ENCODE peak calls at places on chromosome 22, in five cellular contexts. One of them, this sample, is unnamed.

GRCh38 chr22:17131686-17132085 is 10.5 kb upstream of the TMEM121B start:
- DNase-seq in prostate gland: no peak
- DNase-seq in GM12878: no peak
- DNase-seq in endothelial cell of umbilical vein: no peak
- DNase-seq in breast epithelium: no peak
- DNase-seq in this sample: peak

GRCh38 chr22:39374191-39374590 is 24.4 kb downstream of the SYNGR1 start:
- DNase-seq in prostate gland: no peak
- DNase-seq in GM12878: no peak
- DNase-seq in endothelial cell of umbilical vein: no peak
- DNase-seq in breast epithelium: no peak
- DNase-seq in this sample: no peak

GRCh38 chr22:50630376-50630775 is 2.4 kb upstream of the ARSA start:
- DNase-seq in prostate gland: no peak
- DNase-seq in GM12878: no peak
- DNase-seq in endothelial cell of umbilical vein: no peak
- DNase-seq in breast epithelium: peak
- DNase-seq in this sample: peak

GRCh38 chr22:38724926-38725571 is 19.3 kb downstream of the GTPBP1 start:
- DNase-seq in prostate gland: no peak
- DNase-seq in GM12878: no peak
- DNase-seq in endothelial cell of umbilical vein: peak
- DNase-seq in breast epithelium: peak
- DNase-seq in this sample: no peak

GRCh38 chr22:27151407-27151806 is 494.0 kb downstream of the MIAT start:
- DNase-seq in prostate gland: no peak
- DNase-seq in GM12878: no peak
- DNase-seq in endothelial cell of umbilical vein: peak
- DNase-seq in breast epithelium: no peak
- DNase-seq in this sample: no peak

GRCh38 chr22:27525711-27526110 is 275.8 kb downstream of the MN1 start:
- DNase-seq in prostate gland: no peak
- DNase-seq in GM12878: no peak
- DNase-seq in endothelial cell of umbilical vein: no peak
- DNase-seq in breast epithelium: no peak
- DNase-seq in this sample: no peak

GRCh38 chr22:32361257-32361656 is 3.6 kb downstream of the RFPL3 start:
- DNase-seq in prostate gland: no peak
- DNase-seq in GM12878: no peak
- DNase-seq in endothelial cell of umbilical vein: no peak
- DNase-seq in breast epithelium: no peak
- DNase-seq in this sample: no peak

GRCh38 chr22:16917144-16918003 is 90.6 kb downstream of the GAB4 start:
- DNase-seq in prostate gland: peak
- DNase-seq in GM12878: peak
- DNase-seq in endothelial cell of umbilical vein: peak
- DNase-seq in breast epithelium: peak
- DNase-seq in this sample: peak

GRCh38 chr22:41848468-41848867 is 15.6 kb downstream of the SREBF2 start:
- DNase-seq in prostate gland: no peak
- DNase-seq in GM12878: no peak
- DNase-seq in endothelial cell of umbilical vein: no peak
- DNase-seq in breast epithelium: no peak
- DNase-seq in this sample: no peak

GRCh38 chr22:28375761-28376534 is 303.7 kb downstream of the TTC28 start:
- DNase-seq in prostate gland: no peak
- DNase-seq in GM12878: no peak
- DNase-seq in endothelial cell of umbilical vein: no peak
- DNase-seq in breast epithelium: no peak
- DNase-seq in this sample: no peak

GRCh38 chr22:20062766-20063083 is 17.3 kb upstream of the DGCR8 start:
- DNase-seq in prostate gland: no peak
- DNase-seq in GM12878: no peak
- DNase-seq in endothelial cell of umbilical vein: no peak
- DNase-seq in breast epithelium: no peak
- DNase-seq in this sample: no peak

GRCh38 chr22:33401291-33401690 is 343.1 kb upstream of the SYN3 start:
- DNase-seq in prostate gland: no peak
- DNase-seq in GM12878: no peak
- DNase-seq in endothelial cell of umbilical vein: no peak
- DNase-seq in breast epithelium: no peak
- DNase-seq in this sample: no peak

GRCh38 chr22:40396882-40397281 is 26.5 kb downstream of the SGSM3 start:
- DNase-seq in prostate gland: peak
- DNase-seq in GM12878: no peak
- DNase-seq in endothelial cell of umbilical vein: peak
- DNase-seq in breast epithelium: peak
- DNase-seq in this sample: no peak

GRCh38 chr22:17726561-17727243 is 47.6 kb downstream of the BID start:
- DNase-seq in prostate gland: no peak
- DNase-seq in GM12878: no peak
- DNase-seq in endothelial cell of umbilical vein: no peak
- DNase-seq in breast epithelium: no peak
- DNase-seq in this sample: no peak

GRCh38 chr22:20616451-20617043 is 109.1 kb downstream of the MED15 start:
- DNase-seq in prostate gland: no peak
- DNase-seq in GM12878: no peak
- DNase-seq in endothelial cell of umbilical vein: no peak
- DNase-seq in breast epithelium: no peak
- DNase-seq in this sample: no peak

GRCh38 chr22:22802346-22802970 is 85.2 kb upstream of the IGLL5 start:
- DNase-seq in prostate gland: no peak
- DNase-seq in GM12878: no peak
- DNase-seq in endothelial cell of umbilical vein: no peak
- DNase-seq in breast epithelium: no peak
- DNase-seq in this sample: no peak

GRCh38 chr22:20424937-20425587 is 12.6 kb downstream of the SCARF2 start:
- DNase-seq in prostate gland: no peak
- DNase-seq in GM12878: no peak
- DNase-seq in endothelial cell of umbilical vein: no peak
- DNase-seq in breast epithelium: no peak
- DNase-seq in this sample: no peak

GRCh38 chr22:24148586-24148985 is 32.7 kb upstream of the SUSD2 start:
- DNase-seq in prostate gland: no peak
- DNase-seq in GM12878: no peak
- DNase-seq in endothelial cell of umbilical vein: no peak
- DNase-seq in breast epithelium: no peak
- DNase-seq in this sample: no peak
- H3K27ac ChIP-seq in prostate gland: peak
- H3K27ac ChIP-seq in GM12878: no peak
- H3K27ac ChIP-seq in endothelial cell of umbilical vein: no peak
- H3K27ac ChIP-seq in breast epithelium: peak
- H3K27ac ChIP-seq in this sample: no peak

GRCh38 chr22:49301398-49302149 is 526.1 kb downstream of the BRD1 start:
- DNase-seq in prostate gland: no peak
- DNase-seq in GM12878: no peak
- DNase-seq in endothelial cell of umbilical vein: no peak
- DNase-seq in breast epithelium: peak
- DNase-seq in this sample: peak
- TF ChIP-seq POLR2AphosphoS5 in prostate gland: no peak
- TF ChIP-seq POLR2AphosphoS5 in GM12878: no peak
- TF ChIP-seq POLR2AphosphoS5 in endothelial cell of umbilical vein: no peak
- TF ChIP-seq POLR2AphosphoS5 in breast epithelium: no peak
- TF ChIP-seq POLR2AphosphoS5 in this sample: no peak

DNA sequence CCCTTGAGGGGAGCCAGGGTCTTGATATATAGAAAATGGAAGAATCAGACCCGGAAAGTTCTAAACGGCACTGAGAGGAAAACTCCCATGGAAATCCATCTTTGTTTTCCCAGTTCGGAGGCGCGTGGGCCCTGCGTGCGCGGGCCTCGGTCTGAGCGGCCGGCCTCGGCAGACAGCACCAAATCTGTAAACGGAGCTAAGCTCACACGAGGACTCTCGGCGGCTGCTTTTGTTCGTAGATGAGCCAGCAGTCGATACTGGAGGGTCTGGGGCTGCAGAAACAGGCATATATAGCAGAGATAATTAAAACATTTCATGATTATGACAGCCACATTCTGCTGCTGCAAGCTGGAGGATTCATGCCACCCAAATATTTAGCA is 68.5 kb upstream of the PPARA start:
- DNase-seq in prostate gland: no peak
- DNase-seq in GM12878: no peak
- DNase-seq in endothelial cell of umbilical vein: no peak
- DNase-seq in breast epithelium: peak
- DNase-seq in this sample: no peak
- H3K4me3 ChIP-seq in prostate gland: peak
- H3K4me3 ChIP-seq in GM12878: no peak
- H3K4me3 ChIP-seq in endothelial cell of umbilical vein: no peak
- H3K4me3 ChIP-seq in breast epithelium: peak
- H3K4me3 ChIP-seq in this sample: peak

DNA sequence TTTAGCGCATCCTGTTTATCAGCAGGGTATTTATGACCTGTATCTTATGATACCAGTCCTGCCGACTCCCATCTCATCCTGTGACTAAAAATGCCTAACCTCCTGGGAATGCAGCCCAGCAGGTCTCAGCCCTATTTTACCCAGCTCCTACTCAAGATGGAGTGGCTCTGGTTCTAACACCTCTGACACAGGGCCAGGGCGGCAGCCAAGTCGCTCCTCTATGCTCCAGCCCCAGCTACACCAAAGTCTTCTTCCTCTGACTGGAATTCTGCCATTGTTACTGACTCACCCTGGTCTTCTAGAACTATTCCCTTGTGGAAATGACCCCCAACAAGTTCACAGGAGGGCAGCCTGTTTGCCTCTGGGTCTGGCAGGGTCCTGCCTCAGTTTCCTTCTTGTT is 7.9 kb upstream of the C1QTNF6 start:
- DNase-seq in prostate gland: no peak
- DNase-seq in GM12878: no peak
- DNase-seq in endothelial cell of umbilical vein: peak
- DNase-seq in breast epithelium: peak
- DNase-seq in this sample: peak
- H3K27ac ChIP-seq in prostate gland: peak
- H3K27ac ChIP-seq in GM12878: no peak
- H3K27ac ChIP-seq in endothelial cell of umbilical vein: no peak
- H3K27ac ChIP-seq in breast epithelium: peak
- H3K27ac ChIP-seq in this sample: no peak

GRCh38 chr22:36445158-36445668 is 36.2 kb downstream of the TXN2 start:
- DNase-seq in prostate gland: no peak
- DNase-seq in GM12878: no peak
- DNase-seq in endothelial cell of umbilical vein: no peak
- DNase-seq in breast epithelium: no peak
- DNase-seq in this sample: no peak
- TF ChIP-seq POLR2AphosphoS5 in prostate gland: peak
- TF ChIP-seq POLR2AphosphoS5 in GM12878: no peak
- TF ChIP-seq POLR2AphosphoS5 in endothelial cell of umbilical vein: no peak
- TF ChIP-seq POLR2AphosphoS5 in breast epithelium: no peak
- TF ChIP-seq POLR2AphosphoS5 in this sample: no peak